ENCODE peak calls at places on chromosomes 1 and 21, in six cellular contexts. D is NCI-H1436, Y is fibroblast of the conjunctiva, B is T-helper 1 cell, O is GOT3, I is GF-D8. V is an unnamed sample.

GRCh38 chr1:23208527-23208926 is 8.8 kb downstream of the HTR1D start:
- DNase-seq in D (no peak), Y (no peak), B (no peak), O (no peak), I (no peak), V (no peak)

GRCh38 chr1:61606448-61607312 is 118.3 kb downstream of the TM2D1 start:
- DNase-seq in D (no peak), Y (no peak), B (no peak), O (no peak), I (no peak), V (no peak)

GRCh38 chr21:29034678-29035077 is 10.2 kb downstream of the USP16 start:
- DNase-seq in D (no peak), Y (no peak), B (no peak), O (no peak), I (no peak), V (no peak)

GRCh38 chr1:181482521-181483083 is 715 bp upstream of the CACNA1E start:
- DNase-seq in D (peak; percentile 38), Y (no peak), B (no peak), O (no peak), I (no peak), V (peak; percentile 60)

GRCh38 chr21:38984982-38985422 is 179.3 kb downstream of the ETS2 start:
- DNase-seq in D (no peak), Y (peak; percentile 89), B (no peak), O (peak; percentile 11), I (peak; percentile 99), V (no peak)

GRCh38 chr1:164380893-164381292 is 178.1 kb upstream of the PBX1 start:
- DNase-seq in D (no peak), Y (peak; percentile 5), B (no peak), O (peak; percentile 12), I (no peak), V (no peak)

GRCh38 chr1:32971156-32971555 is 6.5 kb upstream of the RNF19B start:
- DNase-seq in D (no peak), Y (no peak), B (no peak), O (no peak), I (no peak), V (no peak)

GRCh38 chr1:204190212-204191211 is 5.8 kb downstream of the KISS1 start:
- DNase-seq in D (peak; percentile 61), Y (no peak), B (no peak), O (no peak), I (peak; percentile 83), V (no peak)

GRCh38 chr1:17826165-17826488 is 71.0 kb downstream of the ACTL8 start:
- DNase-seq in D (peak; percentile 15), Y (no peak), B (no peak), O (peak; percentile 53), I (no peak), V (no peak)

GRCh38 chr1:170805957-170806662 is 129.2 kb upstream of the MROH9 start:
- DNase-seq in D (no peak), Y (peak; percentile 12), B (no peak), O (no peak), I (no peak), V (no peak)

GRCh38 chr1:224707849-224708725 is 92.0 kb downstream of the CNIH3 start:
- DNase-seq in D (no peak), Y (peak; percentile 48), B (no peak), O (no peak), I (no peak), V (no peak)

GRCh38 chr1:59480188-59480888 is 183.4 kb downstream of the FGGY start:
- DNase-seq in D (no peak), Y (no peak), B (no peak), O (no peak), I (no peak), V (no peak)

GRCh38 chr1:84141177-84142003 is 2.7 kb upstream of the PRKACB start:
- DNase-seq in D (no peak), Y (no peak), B (no peak), O (no peak), I (peak; percentile 41), V (no peak)

GRCh38 chr1:202576816-202577215 is 133.4 kb downstream of the SYT2 start:
- DNase-seq in D (no peak), Y (peak; percentile 81), B (no peak), O (no peak), I (peak; percentile 30), V (no peak)

GRCh38 chr1:150999051-150999674 is 7.5 kb downstream of the MINDY1 start:
- DNase-seq in D (no peak), Y (no peak), B (no peak), O (no peak), I (peak; percentile 46), V (no peak)

GRCh38 chr1:42221952-42222606 is 57.5 kb upstream of the GUCA2A start:
- DNase-seq in D (no peak), Y (no peak), B (no peak), O (no peak), I (no peak), V (no peak)

GRCh38 chr21:43786423-43787179 is 2.8 kb upstream of the RRP1 start:
- DNase-seq in D (no peak), Y (no peak), B (no peak), O (no peak), I (no peak), V (no peak)

GRCh38 chr1:61083014-61083798 is 845 bp downstream of the NFIA start:
- DNase-seq in D (no peak), Y (no peak), B (no peak), O (no peak), I (no peak), V (no peak)

GRCh38 chr1:19644761-19645543 is 841 bp downstream of the NBL1 start:
- DNase-seq in D (no peak), Y (no peak), B (no peak), O (no peak), I (no peak), V (no peak)

GRCh38 chr1:72283204-72284083 is 1.1 kb upstream of the NEGR1 start:
- DNase-seq in D (peak; percentile 60), Y (peak; percentile 53), B (no peak), O (peak; percentile 12), I (no peak), V (peak; percentile 66)

GRCh38 chr1:13494025-13494424 is 19.8 kb downstream of the LRRC38 start:
- DNase-seq in D (no peak), Y (no peak), B (no peak), O (no peak), I (peak; percentile 17), V (no peak)

GRCh38 chr1:99544328-99544727 is 101.6 kb upstream of the PALMD start:
- DNase-seq in D (no peak), Y (no peak), B (no peak), O (no peak), I (no peak), V (no peak)

GRCh38 chr1:28193701-28194161 is 17.2 kb upstream of the PTAFR start:
- DNase-seq in D (no peak), Y (no peak), B (no peak), O (no peak), I (no peak), V (no peak)

GRCh38 chr21:46555678-46556077 is 49.2 kb downstream of the S100B start:
- DNase-seq in D (no peak), Y (no peak), B (no peak), O (no peak), I (no peak), V (no peak)

GRCh38 chr21:44706026-44706705 is 5.2 kb downstream of the TSPEAR start:
- DNase-seq in D (no peak), Y (no peak), B (no peak), O (no peak), I (no peak), V (no peak)

GRCh38 chr1:197725044-197725443 is 50.2 kb downstream of the DENND1B start:
- DNase-seq in D (no peak), Y (no peak), B (no peak), O (no peak), I (no peak), V (no peak)

GRCh38 chr1:9559673-9560072 is 20.4 kb downstream of the SLC25A33 start:
- DNase-seq in D (no peak), Y (no peak), B (no peak), O (no peak), I (no peak), V (no peak)

GRCh38 chr1:221217029-221217428 is 337.8 kb downstream of the HLX start:
- DNase-seq in D (no peak), Y (no peak), B (no peak), O (no peak), I (no peak), V (no peak)

GRCh38 chr1:239056940-239057339 is 329.4 kb upstream of the CHRM3 start:
- DNase-seq in D (no peak), Y (no peak), B (no peak), O (no peak), I (no peak), V (no peak)

GRCh38 chr1:203539831-203540546 is 46.0 kb downstream of the OPTC start:
- DNase-seq in D (no peak), Y (no peak), B (no peak), O (no peak), I (no peak), V (no peak)